ENCODE peak calls at places on chromosomes 12 and 14, in six cellular contexts. One of them, this sample, is unnamed.
A peak's percentile ranks its signal among the peaks of the same experiment; 100 is the strongest.

GRCh38 chr14:77181124-77181602 is 435 bp upstream of the TMEM63C start:
- DNase-seq in neuronal stem cell: no peak
- DNase-seq in GM12878: no peak
- DNase-seq in mucosa of descending colon: no peak
- DNase-seq in pancreas: no peak
- DNase-seq in Peyer's patch: no peak
- DNase-seq in this sample: no peak

GRCh38 chr14:91170504-91171121 is 56.7 kb downstream of the DGLUCY start:
- DNase-seq in Peyer's patch: no peak
- DNase-seq in neuronal stem cell: no peak
- DNase-seq in GM12878: no peak
- DNase-seq in pancreas: no peak
- DNase-seq in mucosa of descending colon: no peak
- DNase-seq in this sample: no peak

GRCh38 chr14:31224808-31225207 is 17.2 kb upstream of the HECTD1 start:
- DNase-seq in neuronal stem cell: no peak
- DNase-seq in pancreas: no peak
- DNase-seq in mucosa of descending colon: no peak
- DNase-seq in GM12878: no peak
- DNase-seq in Peyer's patch: no peak
- DNase-seq in this sample: no peak

GRCh38 chr14:63394432-63394831 is 75.7 kb upstream of the GPHB5 start:
- DNase-seq in neuronal stem cell: no peak
- DNase-seq in GM12878: no peak
- DNase-seq in mucosa of descending colon: no peak
- DNase-seq in pancreas: no peak
- DNase-seq in Peyer's patch: no peak
- DNase-seq in this sample: no peak

GRCh38 chr12:95351745-95352144 is 122.2 kb upstream of the METAP2 start:
- DNase-seq in mucosa of descending colon: no peak
- DNase-seq in Peyer's patch: no peak
- DNase-seq in GM12878: no peak
- DNase-seq in neuronal stem cell: no peak
- DNase-seq in pancreas: no peak
- DNase-seq in this sample: no peak

GRCh38 chr12:121026274-121027045 is 10.2 kb upstream of the C12orf43 start:
- DNase-seq in pancreas: no peak
- DNase-seq in GM12878: no peak
- DNase-seq in Peyer's patch: no peak
- DNase-seq in mucosa of descending colon: no peak
- DNase-seq in neuronal stem cell: no peak
- DNase-seq in this sample: no peak

GRCh38 chr14:61438860-61439765 is 117.7 kb downstream of the PRKCH start:
- DNase-seq in mucosa of descending colon: peak; percentile 58
- DNase-seq in pancreas: peak; percentile 53
- DNase-seq in neuronal stem cell: peak; percentile 12
- DNase-seq in Peyer's patch: no peak
- DNase-seq in GM12878: peak; percentile 90
- DNase-seq in this sample: peak; percentile 38

GRCh38 chr12:18382486-18382885 is 121.2 kb downstream of the PIK3C2G start:
- DNase-seq in neuronal stem cell: no peak
- DNase-seq in mucosa of descending colon: no peak
- DNase-seq in GM12878: no peak
- DNase-seq in pancreas: no peak
- DNase-seq in Peyer's patch: no peak
- DNase-seq in this sample: no peak

GRCh38 chr14:71709076-71709475 is 223.2 kb upstream of the RGS6 start:
- DNase-seq in mucosa of descending colon: no peak
- DNase-seq in pancreas: no peak
- DNase-seq in Peyer's patch: no peak
- DNase-seq in neuronal stem cell: no peak
- DNase-seq in GM12878: no peak
- DNase-seq in this sample: no peak

GRCh38 chr12:77535734-77536133 is 295.0 kb upstream of the NAV3 start:
- DNase-seq in GM12878: no peak
- DNase-seq in mucosa of descending colon: no peak
- DNase-seq in neuronal stem cell: no peak
- DNase-seq in pancreas: no peak
- DNase-seq in Peyer's patch: no peak
- DNase-seq in this sample: no peak

GRCh38 chr14:70093156-70093555 is 95.6 kb downstream of the SLC8A3 start:
- DNase-seq in pancreas: no peak
- DNase-seq in GM12878: no peak
- DNase-seq in neuronal stem cell: no peak
- DNase-seq in Peyer's patch: no peak
- DNase-seq in mucosa of descending colon: no peak
- DNase-seq in this sample: no peak

GRCh38 chr12:132918680-132919079 is 31.3 kb upstream of the CHFR start:
- DNase-seq in neuronal stem cell: no peak
- DNase-seq in mucosa of descending colon: no peak
- DNase-seq in Peyer's patch: no peak
- DNase-seq in GM12878: no peak
- DNase-seq in pancreas: no peak
- DNase-seq in this sample: no peak

GRCh38 chr12:132923356-132923909 is 32.7 kb downstream of the ZNF605 start:
- DNase-seq in mucosa of descending colon: no peak
- DNase-seq in Peyer's patch: no peak
- DNase-seq in pancreas: no peak
- DNase-seq in neuronal stem cell: no peak
- DNase-seq in GM12878: no peak
- DNase-seq in this sample: no peak

GRCh38 chr12:132924356-132924755 is 31.8 kb downstream of the ZNF605 start:
- DNase-seq in pancreas: no peak
- DNase-seq in GM12878: no peak
- DNase-seq in Peyer's patch: no peak
- DNase-seq in neuronal stem cell: no peak
- DNase-seq in mucosa of descending colon: no peak
- DNase-seq in this sample: no peak

GRCh38 chr12:132922676-132923075 is 33.4 kb downstream of the ZNF605 start:
- DNase-seq in neuronal stem cell: no peak
- DNase-seq in GM12878: no peak
- DNase-seq in mucosa of descending colon: no peak
- DNase-seq in Peyer's patch: no peak
- DNase-seq in pancreas: no peak
- DNase-seq in this sample: no peak

GRCh38 chr12:132921685-132922084 is 34.3 kb upstream of the CHFR start:
- DNase-seq in neuronal stem cell: no peak
- DNase-seq in pancreas: no peak
- DNase-seq in mucosa of descending colon: no peak
- DNase-seq in Peyer's patch: no peak
- DNase-seq in GM12878: no peak
- DNase-seq in this sample: no peak
- H3K9me3 ChIP-seq in neuronal stem cell: peaks cover 34% of the 10 kb centered on the region
- H3K9me3 ChIP-seq in pancreas: peaks cover 13% of the 10 kb centered on the region
- H3K9me3 ChIP-seq in mucosa of descending colon: peaks cover 100% of the 10 kb centered on the region
- H3K9me3 ChIP-seq in Peyer's patch: peaks cover 15% of the 10 kb centered on the region
- H3K9me3 ChIP-seq in GM12878: peaks cover 31% of the 10 kb centered on the region
- H3K9me3 ChIP-seq in this sample: peaks cover 23% of the 10 kb centered on the region

GRCh38 chr12:34303091-34303870 is 281.0 kb downstream of the ALG10 start:
- DNase-seq in pancreas: no peak
- DNase-seq in neuronal stem cell: no peak
- DNase-seq in GM12878: no peak
- DNase-seq in mucosa of descending colon: no peak
- DNase-seq in Peyer's patch: no peak
- DNase-seq in this sample: no peak

GRCh38 chr12:34304001-34304400 is 281.7 kb downstream of the ALG10 start:
- DNase-seq in pancreas: no peak
- DNase-seq in GM12878: no peak
- DNase-seq in Peyer's patch: no peak
- DNase-seq in neuronal stem cell: no peak
- DNase-seq in mucosa of descending colon: no peak
- DNase-seq in this sample: no peak

GRCh38 chr12:34306133-34306830 is 284.0 kb downstream of the ALG10 start:
- DNase-seq in neuronal stem cell: no peak
- DNase-seq in pancreas: no peak
- DNase-seq in mucosa of descending colon: no peak
- DNase-seq in Peyer's patch: no peak
- DNase-seq in GM12878: no peak
- DNase-seq in this sample: no peak

GRCh38 chr12:34304546-34304945 is 282.2 kb downstream of the ALG10 start:
- DNase-seq in GM12878: no peak
- DNase-seq in mucosa of descending colon: no peak
- DNase-seq in neuronal stem cell: no peak
- DNase-seq in pancreas: no peak
- DNase-seq in Peyer's patch: no peak
- DNase-seq in this sample: no peak

DNA sequence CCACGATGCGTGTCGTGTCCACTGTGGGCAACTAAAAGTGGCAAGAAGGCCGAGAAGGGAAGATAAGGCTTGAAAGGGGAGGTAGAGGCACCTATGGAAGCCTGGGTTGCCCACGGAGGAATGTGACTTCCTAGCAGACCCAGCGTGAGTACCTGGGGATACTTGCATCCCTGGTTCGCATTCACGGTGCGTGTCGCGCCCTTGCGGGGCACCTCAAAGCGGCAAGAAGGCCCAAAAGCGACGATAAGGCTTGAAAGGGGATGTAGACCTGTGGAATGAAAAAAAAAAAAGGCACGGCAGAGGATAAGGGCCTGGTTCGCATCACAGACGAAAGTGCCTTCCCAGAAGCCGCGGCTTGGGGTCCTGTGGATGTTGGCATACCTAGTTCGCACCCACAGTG is 282.9 kb downstream of the ALG10 start:
- DNase-seq in GM12878: no peak
- DNase-seq in pancreas: no peak
- DNase-seq in neuronal stem cell: no peak
- DNase-seq in Peyer's patch: no peak
- DNase-seq in mucosa of descending colon: no peak
- DNase-seq in this sample: no peak
- H3K9me3 ChIP-seq in GM12878: no peaks in the 10 kb centered on the region
- H3K9me3 ChIP-seq in pancreas: no peaks in the 10 kb centered on the region
- H3K9me3 ChIP-seq in neuronal stem cell: peaks cover 88% of the 10 kb centered on the region
- H3K9me3 ChIP-seq in Peyer's patch: no peaks in the 10 kb centered on the region
- H3K9me3 ChIP-seq in mucosa of descending colon: peaks cover 100% of the 10 kb centered on the region
- H3K9me3 ChIP-seq in this sample: peaks cover 79% of the 10 kb centered on the region

DNA sequence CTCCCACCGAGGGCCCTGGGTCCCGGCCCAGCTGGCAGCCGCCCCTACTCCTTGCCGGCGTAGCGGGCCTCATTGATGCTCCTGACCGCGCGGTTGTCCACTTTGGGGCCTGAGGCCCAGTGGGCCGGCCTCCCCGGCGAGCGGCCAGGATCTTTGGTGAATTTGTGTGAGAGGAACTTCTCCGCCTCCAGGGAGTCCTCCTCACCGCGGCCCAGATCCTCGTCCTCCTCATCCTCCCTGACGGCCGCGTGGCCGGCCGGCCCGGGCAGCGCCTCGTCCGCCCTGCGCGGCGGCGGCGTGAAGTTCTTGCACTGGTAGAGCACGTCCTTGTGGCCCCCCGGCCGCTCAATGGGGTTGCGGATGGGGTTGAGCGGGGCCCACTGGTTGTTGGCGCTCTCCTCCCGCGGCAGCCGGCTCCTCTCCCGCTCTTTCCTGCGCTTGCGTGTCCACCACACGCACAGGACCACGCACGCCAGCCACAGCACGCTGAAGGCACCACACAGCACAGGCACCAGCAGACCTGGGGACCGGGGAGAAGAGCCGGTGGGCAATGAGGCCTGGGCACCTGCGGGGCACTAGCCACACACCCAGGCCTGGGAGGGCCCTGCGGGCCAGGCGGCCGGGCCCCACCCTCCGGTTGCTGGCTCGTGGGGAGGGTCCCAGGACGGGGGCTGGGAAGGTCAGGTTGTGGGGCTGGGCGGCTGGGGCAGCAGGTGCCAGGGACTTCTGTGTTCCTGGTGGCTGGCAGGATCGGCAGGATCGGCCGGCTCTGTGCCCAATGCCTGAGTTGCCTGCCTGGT is 25.7 kb downstream of the JAG2 start:
- DNase-seq in mucosa of descending colon: no peak
- DNase-seq in neuronal stem cell: no peak
- DNase-seq in GM12878: no peak
- DNase-seq in Peyer's patch: no peak
- DNase-seq in pancreas: no peak
- DNase-seq in this sample: no peak
- H3K9me3 ChIP-seq in mucosa of descending colon: peaks cover 14% of the 10 kb centered on the region
- H3K9me3 ChIP-seq in neuronal stem cell: peaks cover 16% of the 10 kb centered on the region
- H3K9me3 ChIP-seq in GM12878: peaks cover 8% of the 10 kb centered on the region
- H3K9me3 ChIP-seq in Peyer's patch: no peaks in the 10 kb centered on the region
- H3K9me3 ChIP-seq in pancreas: no peaks in the 10 kb centered on the region
- H3K9me3 ChIP-seq in this sample: peaks cover 15% of the 10 kb centered on the region

GRCh38 chr12:122192441-122192840 is 9.5 kb downstream of the LRRC43 start:
- DNase-seq in neuronal stem cell: no peak
- DNase-seq in pancreas: no peak
- DNase-seq in mucosa of descending colon: no peak
- DNase-seq in Peyer's patch: no peak
- DNase-seq in GM12878: no peak
- DNase-seq in this sample: no peak
- H3K9me3 ChIP-seq in neuronal stem cell: no peaks in the 10 kb centered on the region
- H3K9me3 ChIP-seq in pancreas: no peaks in the 10 kb centered on the region
- H3K9me3 ChIP-seq in mucosa of descending colon: no peaks in the 10 kb centered on the region
- H3K9me3 ChIP-seq in Peyer's patch: no peaks in the 10 kb centered on the region
- H3K9me3 ChIP-seq in GM12878: peaks cover 3% of the 10 kb centered on the region
- H3K9me3 ChIP-seq in this sample: no peaks in the 10 kb centered on the region

GRCh38 chr14:23675906-23676305 is 39.7 kb downstream of the DHRS2 start:
- DNase-seq in pancreas: no peak
- DNase-seq in GM12878: no peak
- DNase-seq in mucosa of descending colon: no peak
- DNase-seq in neuronal stem cell: no peak
- DNase-seq in Peyer's patch: no peak
- DNase-seq in this sample: no peak
- H3K9me3 ChIP-seq in pancreas: no peaks in the 10 kb centered on the region
- H3K9me3 ChIP-seq in GM12878: no peaks in the 10 kb centered on the region
- H3K9me3 ChIP-seq in mucosa of descending colon: no peaks in the 10 kb centered on the region
- H3K9me3 ChIP-seq in neuronal stem cell: no peaks in the 10 kb centered on the region
- H3K9me3 ChIP-seq in Peyer's patch: no peaks in the 10 kb centered on the region
- H3K9me3 ChIP-seq in this sample: no peaks in the 10 kb centered on the region

GRCh38 chr12:130444081-130444480 is 106.4 kb downstream of the PIWIL1 start:
- DNase-seq in mucosa of descending colon: no peak
- DNase-seq in neuronal stem cell: no peak
- DNase-seq in pancreas: no peak
- DNase-seq in GM12878: no peak
- DNase-seq in Peyer's patch: no peak
- DNase-seq in this sample: no peak
- H3K9me3 ChIP-seq in mucosa of descending colon: no peaks in the 10 kb centered on the region
- H3K9me3 ChIP-seq in neuronal stem cell: peaks cover 8% of the 10 kb centered on the region
- H3K9me3 ChIP-seq in pancreas: no peaks in the 10 kb centered on the region
- H3K9me3 ChIP-seq in GM12878: no peaks in the 10 kb centered on the region
- H3K9me3 ChIP-seq in Peyer's patch: no peaks in the 10 kb centered on the region
- H3K9me3 ChIP-seq in this sample: no peaks in the 10 kb centered on the region

This sample was measured in naive thymus-derived CD4-positive, alpha-beta T cell.